ENCODE peak calls at places on chromosomes 2 and 18, in five cellular contexts. O is neural crest cell; T is retina; R is activated CD4-positive, alpha-beta memory T cell treated with anti-CD3 and anti-CD28 coated beads, Interleukin-2, amount 10 ng/mL, durations not matched to agents 7 days and 5 days; U is caudate nucleus. C is an unnamed sample.

GRCh38 chr2:187261705-187262104 is 186.3 kb downstream of the CALCRL start:
- DNase-seq in O (no peak), T (no peak), U (no peak), R (no peak), C (no peak)

GRCh38 chr18:55699233-55699765 is 111.3 kb upstream of the TCF4 start:
- DNase-seq in T (no peak), R (no peak), O (no peak), U (no peak), C (no peak)

GRCh38 chr2:232345251-232345650 is 33.3 kb upstream of the ALPP start:
- DNase-seq in R (no peak), T (no peak), U (no peak), O (no peak), C (no peak)

GRCh38 chr2:10900216-10901109 is 11.3 kb upstream of the KCNF1 start:
- DNase-seq in R (no peak), O (peak; percentile 23), U (no peak), T (no peak), C (no peak)

GRCh38 chr2:11667194-11667593 is 2.8 kb downstream of the NTSR2 start:
- DNase-seq in R (no peak), U (no peak), T (no peak), O (no peak), C (no peak)

GRCh38 chr2:172168917-172169346 is 66.2 kb upstream of the DLX2 start:
- DNase-seq in O (no peak), T (no peak), U (no peak), R (no peak), C (no peak)

GRCh38 chr18:42290318-42291307 is 335.6 kb downstream of the PIK3C3 start:
- DNase-seq in O (no peak), T (no peak), U (no peak), R (no peak), C (no peak)

GRCh38 chr2:102826904-102827303 is 65.1 kb downstream of the TMEM182 start:
- DNase-seq in U (no peak), O (no peak), R (no peak), T (peak; percentile 47), C (no peak)

GRCh38 chr2:31324000-31324633 is 90.2 kb downstream of the EHD3 start:
- DNase-seq in U (no peak), R (no peak), T (no peak), O (no peak), C (no peak)

GRCh38 chr2:120554625-120555032 is 181.0 kb upstream of the GLI2 start:
- DNase-seq in R (no peak), T (no peak), O (no peak), U (no peak), C (no peak)

GRCh38 chr18:48833701-48834394 is 116.9 kb downstream of the SMAD7 start:
- DNase-seq in U (no peak), T (no peak), R (peak; percentile 81), O (no peak), C (no peak)

GRCh38 chr2:224909885-224910517 is 132.3 kb downstream of the DOCK10 start:
- DNase-seq in T (peak; percentile 50), R (no peak), O (no peak), U (no peak), C (no peak)

GRCh38 chr2:37634914-37635358 is 36.5 kb downstream of the CDC42EP3 start:
- DNase-seq in T (no peak), O (no peak), U (no peak), R (no peak), C (no peak)

GRCh38 chr18:58896734-58897508 is 32.2 kb downstream of the ZNF532 start:
- DNase-seq in R (no peak), O (no peak), U (no peak), T (no peak), C (no peak)

GRCh38 chr2:236195726-236196125 is 27.5 kb upstream of the GBX2 start:
- DNase-seq in U (no peak), R (no peak), T (no peak), O (no peak), C (no peak)

GRCh38 chr18:76528477-76529432 is 33.7 kb upstream of the ZNF516 start:
- DNase-seq in O (peak; percentile 14), U (no peak), T (peak; percentile 62), R (no peak), C (no peak)

GRCh38 chr2:94982156-94982555 is 43.4 kb upstream of the MAL start:
- DNase-seq in O (no peak), U (no peak), R (no peak), T (no peak), C (no peak)

GRCh38 chr18:27605107-27605834 is 420.2 kb upstream of the CHST9 start:
- DNase-seq in T (peak; percentile 75), U (peak; percentile 29), O (peak; percentile 62), R (peak; percentile 23), C (peak; percentile 74)